ENCODE peak calls at places on chromosomes 12 and 14, in seven cellular contexts. V, I, F, C, E, T and J are unnamed samples.

GRCh38 chr12:103800252-103800771 is 40.7 kb downstream of the NT5DC3 start:
- DNase-seq in V (no peak), I (no peak), F (no peak), C (peak), E (peak), T (no peak), J (peak)

GRCh38 chr12:120658286-120659150 is 18.1 kb downstream of the CABP1 start:
- DNase-seq in V (no peak), I (no peak), F (no peak), C (no peak), E (no peak), T (no peak), J (no peak)

GRCh38 chr14:35402323-35403084 is 2.0 kb downstream of the NFKBIA start:
- DNase-seq in V (no peak), I (no peak), F (no peak), C (no peak), E (no peak), T (peak), J (no peak)

GRCh38 chr12:121748571-121749265 is 36.2 kb downstream of the TMEM120B start:
- DNase-seq in V (no peak), I (peak), F (peak), C (peak), E (no peak), T (no peak), J (peak)

GRCh38 chr14:92660571-92660970 is 87.9 kb downstream of the LGMN start:
- DNase-seq in V (no peak), I (no peak), F (no peak), C (no peak), E (no peak), T (no peak), J (no peak)

GRCh38 chr12:56565510-56566101 is 44.0 kb downstream of the RBMS2 start:
- DNase-seq in V (peak), I (peak), F (no peak), C (peak), E (peak), T (peak), J (peak)

GRCh38 chr14:93655078-93655750 is 133.1 kb downstream of the PRIMA1 start:
- DNase-seq in V (peak), I (peak), F (no peak), C (peak), E (no peak), T (peak), J (peak)

GRCh38 chr12:78698747-78699146 is 165.8 kb upstream of the SYT1 start:
- DNase-seq in V (no peak), I (no peak), F (peak), C (peak), E (no peak), T (no peak), J (no peak)

GRCh38 chr14:97978336-97978735 is 1181.2 kb downstream of the VRK1 start:
- DNase-seq in V (peak), I (no peak), F (peak), C (peak), E (peak), T (peak), J (peak)

GRCh38 chr12:53652366-53652765 is 23.5 kb downstream of the ATP5MC2 start:
- DNase-seq in V (no peak), I (no peak), F (no peak), C (no peak), E (no peak), T (no peak), J (no peak)

GRCh38 chr12:87556985-87557384 is 472.2 kb downstream of the C12orf50 start:
- DNase-seq in V (no peak), I (no peak), F (no peak), C (no peak), E (no peak), T (no peak), J (no peak)

GRCh38 chr12:89875809-89876208 is 167.2 kb upstream of the ATP2B1 start:
- DNase-seq in V (no peak), I (no peak), F (no peak), C (no peak), E (no peak), T (no peak), J (no peak)